ENCODE peak calls at places on chromosome 1, in eight cellular contexts. One of them, this sample, is unnamed.

GRCh38 chr1:228104526-228105251 is 1.6 kb upstream of the C1orf35 start:
- DNase-seq in HuH-7.5: no peak
- DNase-seq in A549: no peak
- DNase-seq in neuronal stem cell: no peak
- DNase-seq in frontal cortex: peak; percentile 5
- DNase-seq in T47D: no peak
- DNase-seq in heart left ventricle: no peak
- DNase-seq in NCI-H1694: no peak
- DNase-seq in this sample: no peak

GRCh38 chr1:64864018-64864945 is 102.1 kb downstream of the JAK1 start:
- DNase-seq in frontal cortex: no peak
- DNase-seq in NCI-H1694: no peak
- DNase-seq in A549: peak; percentile 12
- DNase-seq in T47D: peak; percentile 15
- DNase-seq in HuH-7.5: no peak
- DNase-seq in neuronal stem cell: no peak
- DNase-seq in heart left ventricle: peak; percentile 73
- DNase-seq in this sample: no peak

GRCh38 chr1:1683104-1683905 is 9.3 kb downstream of the SLC35E2B start:
- DNase-seq in A549: no peak
- DNase-seq in HuH-7.5: no peak
- DNase-seq in heart left ventricle: no peak
- DNase-seq in neuronal stem cell: no peak
- DNase-seq in frontal cortex: no peak
- DNase-seq in NCI-H1694: no peak
- DNase-seq in T47D: no peak
- DNase-seq in this sample: no peak

GRCh38 chr1:177884499-177885021 is 85.3 kb downstream of the SEC16B start:
- DNase-seq in A549: no peak
- DNase-seq in frontal cortex: no peak
- DNase-seq in T47D: no peak
- DNase-seq in HuH-7.5: no peak
- DNase-seq in NCI-H1694: no peak
- DNase-seq in heart left ventricle: no peak
- DNase-seq in neuronal stem cell: no peak
- DNase-seq in this sample: peak; percentile 60

GRCh38 chr1:44707959-44708831 is 22.8 kb downstream of the RNU5D-1 start:
- DNase-seq in T47D: peak; percentile 72
- DNase-seq in NCI-H1694: no peak
- DNase-seq in A549: peak; percentile 63
- DNase-seq in neuronal stem cell: no peak
- DNase-seq in frontal cortex: no peak
- DNase-seq in HuH-7.5: no peak
- DNase-seq in heart left ventricle: peak; percentile 29
- DNase-seq in this sample: peak; percentile 76

GRCh38 chr1:31397360-31398095 is 15.5 kb upstream of the SERINC2 start:
- DNase-seq in frontal cortex: no peak
- DNase-seq in NCI-H1694: no peak
- DNase-seq in A549: no peak
- DNase-seq in heart left ventricle: no peak
- DNase-seq in HuH-7.5: no peak
- DNase-seq in neuronal stem cell: no peak
- DNase-seq in T47D: no peak
- DNase-seq in this sample: peak; percentile 79

GRCh38 chr1:31943546-31944184 is 5.5 kb upstream of the PTP4A2 start:
- DNase-seq in NCI-H1694: no peak
- DNase-seq in frontal cortex: no peak
- DNase-seq in neuronal stem cell: no peak
- DNase-seq in A549: no peak
- DNase-seq in HuH-7.5: no peak
- DNase-seq in T47D: no peak
- DNase-seq in heart left ventricle: no peak
- DNase-seq in this sample: peak; percentile 35

GRCh38 chr1:178928041-178928440 is 57.2 kb upstream of the ANGPTL1 start:
- DNase-seq in neuronal stem cell: no peak
- DNase-seq in A549: no peak
- DNase-seq in frontal cortex: no peak
- DNase-seq in HuH-7.5: no peak
- DNase-seq in T47D: no peak
- DNase-seq in heart left ventricle: no peak
- DNase-seq in NCI-H1694: no peak
- DNase-seq in this sample: no peak

GRCh38 chr1:200411406-200412257 is 1.8 kb upstream of the ZNF281 start:
- DNase-seq in HuH-7.5: no peak
- DNase-seq in heart left ventricle: no peak
- DNase-seq in NCI-H1694: no peak
- DNase-seq in frontal cortex: no peak
- DNase-seq in A549: no peak
- DNase-seq in T47D: peak; percentile 57
- DNase-seq in neuronal stem cell: no peak
- DNase-seq in this sample: no peak

This sample was measured in foreskin fibroblast.